ENCODE peak calls at places on chromosomes 13 and 19, in four cellular contexts. I is HL-60, P is K562, C is GM12878. W is an unnamed sample.

GRCh38 chr19:13132471-13133166 is 14.6 kb downstream of the NACC1 start:
- DNase-seq in I (peak; percentile 56), P (no peak), C (no peak), W (no peak)

GRCh38 chr13:49446473-49446872 is 2.4 kb downstream of the SETDB2 start:
- DNase-seq in I (no peak), P (no peak), C (no peak), W (no peak)

GRCh38 chr19:12736854-12737665 is at the start of gene GET3:
- DNase-seq in I (peak; percentile 97), P (peak; percentile 98), C (peak; percentile 99), W (peak; percentile 85)

GRCh38 chr13:108629988-108630387 is 577 bp downstream of the MYO16 start:
- DNase-seq in I (no peak), P (no peak), C (no peak), W (no peak)

GRCh38 chr19:39951686-39952085 is 17.3 kb upstream of the FCGBP start:
- DNase-seq in I (no peak), P (no peak), C (no peak), W (no peak)

GRCh38 chr19:36136975-36137686 is 2.7 kb upstream of the CAPNS1 start:
- DNase-seq in I (no peak), P (no peak), C (no peak), W (no peak)

GRCh38 chr13:93951153-93951552 is 528.3 kb downstream of the DCT start:
- DNase-seq in I (no peak), P (no peak), C (no peak), W (no peak)

GRCh38 chr19:41932259-41933130 is 4.2 kb upstream of the ERFL start:
- DNase-seq in I (no peak), P (no peak), C (no peak), W (no peak)

GRCh38 chr13:60838581-60838980 is 441.6 kb downstream of the TDRD3 start:
- DNase-seq in I (peak; percentile 97), P (no peak), C (no peak), W (no peak)

GRCh38 chr13:60836821-60837220 is 439.8 kb downstream of the TDRD3 start:
- DNase-seq in I (no peak), P (no peak), C (no peak), W (no peak)

DNA sequence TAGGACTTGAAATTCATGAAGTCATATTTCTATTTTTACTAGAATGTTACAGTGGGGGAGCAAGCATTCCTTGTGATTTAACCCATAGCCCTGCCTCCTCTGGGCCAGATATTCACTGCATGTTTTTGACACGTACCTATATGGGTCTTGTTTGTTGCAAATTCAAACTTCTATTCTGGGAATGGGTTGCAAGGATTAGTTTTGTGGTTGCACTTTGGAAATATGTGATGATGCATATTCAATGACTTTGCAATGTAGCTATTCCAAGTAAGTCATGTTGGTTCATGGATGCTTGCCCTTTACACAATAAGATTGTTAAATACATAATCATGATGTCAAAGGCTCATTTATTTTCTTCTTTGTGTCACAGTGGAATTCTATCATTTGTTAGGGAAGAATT is 440.8 kb downstream of the TDRD3 start:
- DNase-seq in I (no peak), P (no peak), C (no peak), W (no peak)
- TF ChIP-seq SPI1 in I (no peak), P (no peak), C (no peak), W (no peak)

DNA sequence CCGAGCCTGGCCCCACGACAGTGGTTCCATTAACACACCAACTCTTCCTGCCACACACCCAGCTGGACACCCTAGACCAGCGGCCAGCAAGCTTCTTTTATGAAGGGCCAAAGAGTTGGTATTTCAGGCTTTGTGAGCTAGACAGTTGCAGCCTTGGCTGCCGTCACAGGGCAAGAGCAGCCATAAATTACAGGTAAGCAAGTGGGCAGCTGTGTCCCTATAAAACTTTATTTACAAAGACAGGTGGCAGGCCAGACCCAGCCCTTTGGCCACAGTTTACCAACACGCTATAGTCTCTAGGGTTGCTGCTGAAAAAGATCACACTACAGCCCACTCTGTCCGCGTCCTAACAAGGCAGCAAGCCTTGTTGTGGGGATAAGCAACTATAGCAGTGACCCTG is 13.3 kb downstream of the ELL start:
- DNase-seq in I (no peak), P (no peak), C (no peak), W (no peak)
- TF ChIP-seq SPI1 in I (no peak), P (no peak), C (no peak), W (no peak)

GRCh38 chr19:30448386-30449130 is 76.4 kb downstream of the ZNF536 start:
- DNase-seq in I (no peak), P (no peak), C (no peak), W (no peak)
- TF ChIP-seq SPI1 in I (no peak), P (no peak), C (no peak), W (no peak)

GRCh38 chr19:6809262-6809661 is 36.8 kb downstream of the VAV1 start:
- DNase-seq in I (no peak), P (no peak), C (no peak), W (no peak)

GRCh38 chr19:6812612-6813011 is 40.1 kb downstream of the VAV1 start:
- DNase-seq in I (no peak), P (no peak), C (no peak), W (no peak)

GRCh38 chr19:6811378-6811777 is 38.9 kb downstream of the VAV1 start:
- DNase-seq in I (no peak), P (no peak), C (no peak), W (no peak)

GRCh38 chr19:6813659-6814058 is 41.2 kb downstream of the VAV1 start:
- DNase-seq in I (no peak), P (no peak), C (no peak), W (no peak)

DNA sequence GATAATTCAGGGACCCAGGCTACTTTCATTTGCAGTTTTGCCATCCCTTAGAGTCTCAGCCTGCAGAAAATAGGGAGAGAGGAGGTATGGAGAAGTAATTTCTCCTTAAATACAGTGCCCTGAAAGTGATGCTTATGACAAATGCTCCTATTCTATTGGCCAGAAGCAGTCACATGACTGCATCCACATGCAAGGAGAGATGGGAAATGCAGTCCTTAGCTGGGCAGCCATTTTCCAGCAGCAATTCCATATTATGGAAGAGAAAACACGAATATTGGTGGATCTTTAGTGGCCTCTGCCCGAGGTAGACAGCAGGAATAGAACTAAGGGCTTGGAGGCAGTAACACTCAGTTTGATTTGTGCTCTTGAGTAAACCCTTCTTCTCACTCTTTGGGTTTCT is 39.4 kb downstream of the VAV1 start:
- DNase-seq in I (peak; percentile 36), P (peak; percentile 69), C (peak; percentile 12), W (no peak)
- TF ChIP-seq SPI1 in I (no peak), P (no peak), C (no peak), W (no peak)

GRCh38 chr13:40672310-40673060 is 6.0 kb upstream of the FOXO1 start:
- DNase-seq in I (no peak), P (peak; percentile 85), C (no peak), W (no peak)
- TF ChIP-seq SPI1 in I (no peak), P (no peak), C (no peak), W (no peak)

DNA sequence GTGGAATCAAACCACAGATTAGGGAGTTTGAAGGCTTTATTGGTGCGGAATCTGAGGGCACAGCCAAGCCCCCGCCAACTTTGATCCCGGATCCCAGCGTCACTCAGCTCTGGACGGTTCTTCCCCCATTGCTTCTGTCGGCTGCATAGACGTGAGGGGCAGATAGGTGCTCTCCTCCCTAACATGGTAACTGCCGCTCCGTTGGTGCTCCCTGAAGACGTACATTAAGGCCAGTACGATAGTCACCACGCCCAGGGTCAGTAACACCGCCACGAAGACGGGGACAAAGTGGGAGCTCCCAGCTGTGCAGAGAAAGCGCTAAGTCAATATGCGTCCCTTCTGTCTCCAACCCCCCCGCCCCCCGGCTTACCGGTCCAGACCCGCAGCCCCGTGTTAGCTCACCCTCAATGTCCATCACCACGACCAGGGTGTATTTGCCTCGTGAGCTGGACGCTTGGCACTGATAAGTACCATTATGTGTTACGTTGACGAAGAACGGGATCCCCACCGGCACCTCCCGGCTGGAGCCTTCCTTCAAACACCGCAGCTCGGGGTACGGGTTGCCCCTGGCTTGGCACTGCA is 520 bp upstream of the RAVER1 start:
- DNase-seq in I (no peak), P (no peak), C (no peak), W (no peak)
- TF ChIP-seq SPI1 in I (no peak), P (no peak), C (no peak), W (no peak)

GRCh38 chr13:92158335-92158734 is 759.9 kb downstream of the GPC5 start:
- DNase-seq in I (no peak), P (no peak), C (no peak), W (no peak)
- TF ChIP-seq SPI1 in I (no peak), P (no peak), C (no peak), W (no peak)

DNA sequence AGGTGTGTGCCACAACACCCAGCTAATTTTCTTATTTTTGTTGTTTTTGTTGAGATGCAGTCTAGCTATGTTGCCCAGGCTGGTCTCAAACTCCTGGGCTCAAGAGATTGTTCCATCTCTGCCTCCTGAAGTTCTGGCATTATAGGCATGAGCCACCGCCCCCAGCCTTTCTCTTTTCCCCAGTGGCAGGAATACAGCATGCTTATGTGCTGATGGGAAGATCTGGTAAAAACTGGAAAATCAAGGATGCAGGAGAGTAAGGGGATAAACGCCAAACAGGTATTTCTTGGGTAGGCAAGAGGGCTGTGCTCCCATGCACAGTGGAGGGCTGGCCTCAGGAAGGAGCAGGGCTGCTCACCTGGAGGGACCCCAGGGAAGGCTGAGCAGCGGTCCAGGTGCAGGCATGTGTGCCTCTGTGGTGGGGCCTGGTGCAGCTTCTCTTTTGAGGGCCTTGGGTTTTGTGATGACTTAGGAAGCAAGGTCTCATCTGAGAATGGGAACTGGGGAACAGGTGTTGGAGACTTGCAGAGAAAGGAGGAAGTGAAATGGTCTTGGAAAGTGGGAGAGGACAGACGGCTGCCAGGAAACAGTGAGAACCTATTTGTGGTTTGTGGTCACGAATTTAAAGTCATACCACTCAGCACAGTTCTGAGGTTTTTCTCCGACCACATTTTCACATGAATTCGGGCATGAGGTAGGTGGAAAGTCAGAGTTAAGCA is 106.5 kb downstream of the TEX26 start:
- DNase-seq in I (peak; percentile 83), P (no peak), C (peak; percentile 84), W (peak; percentile 37)
- TF ChIP-seq SPI1 in I (peak; percentile 99), P (peak; percentile 61), C (peak; percentile 91), W (peak; percentile 94)

GRCh38 chr13:106349080-106349841 is 186.2 kb downstream of the EFNB2 start:
- DNase-seq in I (no peak), P (no peak), C (no peak), W (no peak)
- TF ChIP-seq SPI1 in I (no peak), P (no peak), C (no peak), W (no peak)

W was measured in GM12891.